ENCODE peak calls at places on chromosomes 16 and 17, in six cellular contexts. One of them, this sample, is unnamed.

GRCh38 chr16:74844041-74844826 is 69.6 kb upstream of the FA2H start:
- ATAC-seq in upper lobe of left lung: no peak
- ATAC-seq in right lobe of liver: no peak
- ATAC-seq in body of pancreas: no peak
- ATAC-seq in heart left ventricle: no peak
- ATAC-seq in HepG2: no peak
- ATAC-seq in this sample: no peak

GRCh38 chr17:41212524-41213169 is 13.8 kb upstream of the KRTAP9-2 start:
- ATAC-seq in upper lobe of left lung: no peak
- ATAC-seq in right lobe of liver: no peak
- ATAC-seq in body of pancreas: no peak
- ATAC-seq in heart left ventricle: no peak
- ATAC-seq in HepG2: no peak
- ATAC-seq in this sample: no peak

GRCh38 chr16:3143598-3144330 is 8.9 kb downstream of the ZNF213 start:
- ATAC-seq in upper lobe of left lung: no peak
- ATAC-seq in right lobe of liver: peak; percentile 92
- ATAC-seq in body of pancreas: no peak
- ATAC-seq in heart left ventricle: peak; percentile 93
- ATAC-seq in HepG2: peak; percentile 80
- ATAC-seq in this sample: no peak

GRCh38 chr16:88665570-88665969 is 2.7 kb upstream of the MVD start:
- ATAC-seq in upper lobe of left lung: no peak
- ATAC-seq in right lobe of liver: no peak
- ATAC-seq in body of pancreas: no peak
- ATAC-seq in heart left ventricle: no peak
- ATAC-seq in HepG2: no peak
- ATAC-seq in this sample: no peak

GRCh38 chr17:7932949-7933348 is 943 bp downstream of the CNTROB start:
- ATAC-seq in upper lobe of left lung: peak; percentile 51
- ATAC-seq in right lobe of liver: no peak
- ATAC-seq in body of pancreas: no peak
- ATAC-seq in heart left ventricle: no peak
- ATAC-seq in HepG2: peak; percentile 34
- ATAC-seq in this sample: no peak

GRCh38 chr17:64599827-64600226 is 62.3 kb downstream of the SMURF2 start:
- ATAC-seq in upper lobe of left lung: no peak
- ATAC-seq in right lobe of liver: no peak
- ATAC-seq in body of pancreas: no peak
- ATAC-seq in heart left ventricle: no peak
- ATAC-seq in HepG2: no peak
- ATAC-seq in this sample: no peak

GRCh38 chr17:76864024-76864423 is 4.2 kb upstream of the MGAT5B start:
- ATAC-seq in upper lobe of left lung: no peak
- ATAC-seq in right lobe of liver: no peak
- ATAC-seq in body of pancreas: no peak
- ATAC-seq in heart left ventricle: no peak
- ATAC-seq in HepG2: no peak
- ATAC-seq in this sample: no peak

GRCh38 chr16:19446886-19447285 is 29.2 kb downstream of the TMC5 start:
- ATAC-seq in upper lobe of left lung: no peak
- ATAC-seq in right lobe of liver: no peak
- ATAC-seq in body of pancreas: no peak
- ATAC-seq in heart left ventricle: no peak
- ATAC-seq in HepG2: no peak
- ATAC-seq in this sample: no peak

GRCh38 chr17:82283208-82283749 is 9.8 kb upstream of the CSNK1D start:
- ATAC-seq in upper lobe of left lung: no peak
- ATAC-seq in right lobe of liver: no peak
- ATAC-seq in body of pancreas: no peak
- ATAC-seq in heart left ventricle: no peak
- ATAC-seq in HepG2: peak; percentile 33
- ATAC-seq in this sample: no peak

GRCh38 chr17:39928868-39929651 is 1.5 kb downstream of the LRRC3C start:
- ATAC-seq in upper lobe of left lung: peak; percentile 13
- ATAC-seq in right lobe of liver: no peak
- ATAC-seq in body of pancreas: no peak
- ATAC-seq in heart left ventricle: peak; percentile 67
- ATAC-seq in HepG2: no peak
- ATAC-seq in this sample: no peak

GRCh38 chr17:29557085-29557697 is 9.6 kb downstream of the ABHD15 start:
- ATAC-seq in upper lobe of left lung: peak; percentile 35
- ATAC-seq in right lobe of liver: peak; percentile 57
- ATAC-seq in body of pancreas: no peak
- ATAC-seq in heart left ventricle: no peak
- ATAC-seq in HepG2: no peak
- ATAC-seq in this sample: no peak

GRCh38 chr16:31664683-31665482 is 137.2 kb downstream of the AHSP start:
- ATAC-seq in upper lobe of left lung: no peak
- ATAC-seq in right lobe of liver: no peak
- ATAC-seq in body of pancreas: no peak
- ATAC-seq in heart left ventricle: no peak
- ATAC-seq in HepG2: no peak
- ATAC-seq in this sample: no peak

GRCh38 chr16:14539156-14539555 is 90.9 kb downstream of the PARN start:
- ATAC-seq in upper lobe of left lung: no peak
- ATAC-seq in right lobe of liver: no peak
- ATAC-seq in body of pancreas: no peak
- ATAC-seq in heart left ventricle: no peak
- ATAC-seq in HepG2: no peak
- ATAC-seq in this sample: no peak

GRCh38 chr17:27217631-27218030 is 76.3 kb upstream of the WSB1 start:
- ATAC-seq in upper lobe of left lung: peak; percentile 74
- ATAC-seq in right lobe of liver: peak; percentile 47
- ATAC-seq in body of pancreas: no peak
- ATAC-seq in heart left ventricle: peak; percentile 28
- ATAC-seq in HepG2: no peak
- ATAC-seq in this sample: no peak

GRCh38 chr17:77417575-77417974 is 276.8 kb downstream of the SEC14L1 start:
- ATAC-seq in upper lobe of left lung: no peak
- ATAC-seq in right lobe of liver: no peak
- ATAC-seq in body of pancreas: no peak
- ATAC-seq in heart left ventricle: no peak
- ATAC-seq in HepG2: peak; percentile 24
- ATAC-seq in this sample: peak; percentile 35

GRCh38 chr16:65289022-65289421 is 167.2 kb upstream of the CDH11 start:
- ATAC-seq in upper lobe of left lung: no peak
- ATAC-seq in right lobe of liver: no peak
- ATAC-seq in body of pancreas: no peak
- ATAC-seq in heart left ventricle: peak; percentile 16
- ATAC-seq in HepG2: no peak
- ATAC-seq in this sample: no peak

GRCh38 chr16:87744750-87745514 is 20.9 kb downstream of the KLHDC4 start:
- ATAC-seq in upper lobe of left lung: peak; percentile 13
- ATAC-seq in right lobe of liver: peak; percentile 48
- ATAC-seq in body of pancreas: no peak
- ATAC-seq in heart left ventricle: no peak
- ATAC-seq in HepG2: no peak
- ATAC-seq in this sample: no peak

GRCh38 chr17:1412185-1413110 is 12.4 kb upstream of the YWHAE start:
- ATAC-seq in upper lobe of left lung: peak; percentile 79
- ATAC-seq in right lobe of liver: peak; percentile 67
- ATAC-seq in body of pancreas: peak; percentile 35
- ATAC-seq in heart left ventricle: no peak
- ATAC-seq in HepG2: peak; percentile 63
- ATAC-seq in this sample: no peak

GRCh38 chr17:2795412-2796163 is 650 bp upstream of the RAP1GAP2 start:
- ATAC-seq in upper lobe of left lung: no peak
- ATAC-seq in right lobe of liver: no peak
- ATAC-seq in body of pancreas: no peak
- ATAC-seq in heart left ventricle: no peak
- ATAC-seq in HepG2: no peak
- ATAC-seq in this sample: no peak

GRCh38 chr17:9538626-9539025 is 37.0 kb downstream of the STX8 start:
- ATAC-seq in upper lobe of left lung: no peak
- ATAC-seq in right lobe of liver: no peak
- ATAC-seq in body of pancreas: no peak
- ATAC-seq in heart left ventricle: no peak
- ATAC-seq in HepG2: no peak
- ATAC-seq in this sample: no peak

GRCh38 chr17:14730821-14731220 is 429.9 kb downstream of the HS3ST3B1 start:
- ATAC-seq in upper lobe of left lung: no peak
- ATAC-seq in right lobe of liver: no peak
- ATAC-seq in body of pancreas: no peak
- ATAC-seq in heart left ventricle: no peak
- ATAC-seq in HepG2: no peak
- ATAC-seq in this sample: no peak

GRCh38 chr17:78534492-78535284 is 42.5 kb downstream of the DNAH17 start:
- ATAC-seq in upper lobe of left lung: peak; percentile 54
- ATAC-seq in right lobe of liver: no peak
- ATAC-seq in body of pancreas: no peak
- ATAC-seq in heart left ventricle: no peak
- ATAC-seq in HepG2: no peak
- ATAC-seq in this sample: peak; percentile 16

GRCh38 chr16:87948735-87949070 is 2.5 kb upstream of the BANP start:
- ATAC-seq in upper lobe of left lung: no peak
- ATAC-seq in right lobe of liver: no peak
- ATAC-seq in body of pancreas: no peak
- ATAC-seq in heart left ventricle: no peak
- ATAC-seq in HepG2: no peak
- ATAC-seq in this sample: no peak

DNA sequence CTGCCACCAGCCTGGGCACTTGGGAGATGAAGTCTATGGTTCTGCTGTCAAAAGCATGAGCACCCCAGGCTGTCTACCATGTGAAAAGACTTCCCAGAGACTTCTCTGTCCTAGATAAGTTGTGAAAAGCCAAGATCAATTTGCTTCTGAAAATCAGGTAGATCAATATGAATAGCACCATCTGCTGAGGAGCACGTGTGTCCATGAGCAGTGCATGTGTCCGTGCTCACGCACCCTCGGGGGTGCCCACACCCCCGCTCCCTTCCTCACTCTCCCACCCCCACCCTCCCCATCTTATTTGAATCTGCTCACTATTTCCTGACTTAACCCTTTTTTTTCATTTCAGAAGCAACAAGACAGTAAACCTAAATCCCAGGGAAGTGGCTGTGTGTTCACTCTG is 238.3 kb upstream of the SDK2 start:
- ATAC-seq in upper lobe of left lung: no peak
- ATAC-seq in right lobe of liver: no peak
- ATAC-seq in body of pancreas: no peak
- ATAC-seq in heart left ventricle: no peak
- ATAC-seq in HepG2: no peak
- ATAC-seq in this sample: no peak
- TF ChIP-seq POLR2A in upper lobe of left lung: no peak
- TF ChIP-seq POLR2A in right lobe of liver: no peak
- TF ChIP-seq POLR2A in body of pancreas: no peak
- TF ChIP-seq POLR2A in heart left ventricle: no peak
- TF ChIP-seq POLR2A in HepG2: no peak
- TF ChIP-seq POLR2A in this sample: no peak

DNA sequence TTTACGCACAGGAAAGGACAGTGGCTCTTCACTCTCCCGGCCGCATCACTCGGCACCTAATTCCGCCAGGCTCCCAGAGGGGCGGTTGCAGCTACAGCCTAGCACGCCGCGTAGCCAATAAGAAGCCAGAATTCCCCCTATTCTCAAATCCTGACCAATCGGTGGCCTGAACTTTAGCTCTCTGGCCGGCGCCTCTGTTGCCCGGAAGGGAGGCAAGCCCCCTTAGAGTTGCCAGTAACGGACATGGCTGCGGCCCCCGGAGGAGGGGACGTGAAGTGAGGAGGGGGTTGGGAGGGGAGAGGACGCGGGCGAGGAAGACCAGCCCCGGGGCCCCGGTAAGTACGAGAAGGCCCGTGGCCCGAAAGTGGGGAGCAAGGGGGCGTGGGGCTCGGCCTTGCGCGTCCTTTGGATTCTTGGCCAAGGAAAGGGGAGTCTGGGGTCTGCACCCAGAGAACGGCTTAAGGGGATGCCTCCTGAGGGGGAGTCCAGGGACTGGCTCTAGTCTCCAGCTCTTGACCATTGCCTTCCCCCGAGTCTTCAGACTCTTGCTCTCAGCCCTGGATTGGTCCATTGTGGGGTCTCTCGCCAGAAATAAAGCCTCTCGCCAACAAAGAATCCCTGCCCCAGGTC is at the start of gene TMEM94:
- ATAC-seq in upper lobe of left lung: peak; percentile 98
- ATAC-seq in right lobe of liver: peak; percentile 99
- ATAC-seq in body of pancreas: peak; percentile 100
- ATAC-seq in heart left ventricle: peak; percentile 99
- ATAC-seq in HepG2: peak; percentile 90
- ATAC-seq in this sample: peak; percentile 99
- TF ChIP-seq POLR2A in upper lobe of left lung: peak; percentile 78
- TF ChIP-seq POLR2A in right lobe of liver: peak; percentile 66
- TF ChIP-seq POLR2A in body of pancreas: no peak
- TF ChIP-seq POLR2A in heart left ventricle: no peak
- TF ChIP-seq POLR2A in HepG2: peak; percentile 82
- TF ChIP-seq POLR2A in this sample: no peak

GRCh38 chr16:17589898-17590297 is 119.1 kb upstream of the XYLT1 start:
- ATAC-seq in upper lobe of left lung: no peak
- ATAC-seq in right lobe of liver: no peak
- ATAC-seq in body of pancreas: no peak
- ATAC-seq in heart left ventricle: no peak
- ATAC-seq in HepG2: no peak
- ATAC-seq in this sample: no peak

GRCh38 chr16:17590711-17591654 is 120.2 kb upstream of the XYLT1 start:
- ATAC-seq in upper lobe of left lung: peak; percentile 55
- ATAC-seq in right lobe of liver: no peak
- ATAC-seq in body of pancreas: no peak
- ATAC-seq in heart left ventricle: no peak
- ATAC-seq in HepG2: no peak
- ATAC-seq in this sample: no peak

GRCh38 chr16:17585449-17586080 is 114.8 kb upstream of the XYLT1 start:
- ATAC-seq in upper lobe of left lung: no peak
- ATAC-seq in right lobe of liver: no peak
- ATAC-seq in body of pancreas: no peak
- ATAC-seq in heart left ventricle: no peak
- ATAC-seq in HepG2: no peak
- ATAC-seq in this sample: no peak
- TF ChIP-seq POLR2A in upper lobe of left lung: no peak
- TF ChIP-seq POLR2A in right lobe of liver: no peak
- TF ChIP-seq POLR2A in body of pancreas: no peak
- TF ChIP-seq POLR2A in heart left ventricle: no peak
- TF ChIP-seq POLR2A in HepG2: no peak
- TF ChIP-seq POLR2A in this sample: no peak

DNA sequence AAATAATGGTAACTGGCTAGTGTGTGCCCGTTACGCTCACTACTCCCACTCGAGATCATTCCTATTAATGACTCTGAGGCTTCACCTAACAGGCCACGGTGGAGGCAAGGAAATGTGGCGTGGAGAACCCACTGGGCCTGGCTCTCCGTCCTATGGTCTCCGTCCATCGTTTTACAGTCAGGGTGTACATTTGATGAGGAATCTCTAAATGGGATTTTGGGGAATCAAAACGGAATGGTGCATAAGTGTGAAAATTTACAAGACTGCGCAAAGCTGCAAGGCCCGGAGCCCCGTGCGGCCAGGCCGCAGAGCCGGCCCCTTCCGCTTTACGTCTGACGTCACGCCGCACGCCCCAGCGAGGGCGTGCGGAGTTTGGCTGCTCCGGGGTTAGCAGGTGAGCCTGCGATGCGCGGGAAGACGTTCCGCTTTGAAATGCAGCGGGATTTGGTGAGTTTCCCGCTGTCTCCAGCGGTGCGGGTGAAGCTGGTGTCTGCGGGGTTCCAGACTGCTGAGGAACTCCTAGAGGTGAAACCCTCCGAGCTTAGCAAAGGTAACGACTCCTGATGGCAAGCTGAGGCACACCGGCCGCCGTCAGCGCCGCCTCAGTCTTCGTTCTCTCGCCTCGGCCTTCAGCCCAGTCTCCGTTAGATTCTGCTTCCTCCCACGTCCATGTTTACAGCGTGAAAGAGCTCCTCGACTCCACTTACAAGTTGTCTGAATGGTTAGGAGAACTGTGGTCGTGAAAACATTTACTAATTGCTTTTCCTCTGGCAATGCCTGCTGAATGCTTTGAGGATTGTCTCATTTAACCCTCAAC is at the start of gene RAD51C:
- ATAC-seq in upper lobe of left lung: peak; percentile 99
- ATAC-seq in right lobe of liver: peak; percentile 99
- ATAC-seq in body of pancreas: peak; percentile 99
- ATAC-seq in heart left ventricle: peak; percentile 100
- ATAC-seq in HepG2: peak; percentile 99
- ATAC-seq in this sample: peak; percentile 97
- TF ChIP-seq POLR2A in upper lobe of left lung: peak; percentile 72
- TF ChIP-seq POLR2A in right lobe of liver: peak; percentile 58
- TF ChIP-seq POLR2A in body of pancreas: no peak
- TF ChIP-seq POLR2A in heart left ventricle: no peak
- TF ChIP-seq POLR2A in HepG2: peak; percentile 86
- TF ChIP-seq POLR2A in this sample: peak; percentile 55